ENCODE peak calls at places on chromosomes 6 and 20, in four cellular contexts. P, Y, Q and O are unnamed samples.

GRCh38 chr6:74879234-74879633 is 326.6 kb downstream of the COL12A1 start:
- DNase-seq in P (no peak), Y (no peak), Q (no peak), O (peak; percentile 95)

GRCh38 chr6:20583447-20583806 is 49.2 kb downstream of the CDKAL1 start:
- DNase-seq in P (no peak), Q (no peak), Y (no peak), O (no peak)

GRCh38 chr6:3321875-3322274 is 63.1 kb downstream of the PSMG4 start:
- DNase-seq in Y (no peak), P (no peak), Q (no peak), O (no peak)

GRCh38 chr6:12275084-12275483 is 15.1 kb upstream of the EDN1 start:
- DNase-seq in Q (peak; percentile 34), P (no peak), Y (no peak), O (no peak)

GRCh38 chr20:33992145-33992922 is 1.4 kb upstream of the RALY start:
- DNase-seq in Y (no peak), P (no peak), Q (no peak), O (peak; percentile 54)

GRCh38 chr20:40797425-40797824 is 108.4 kb upstream of the MAFB start:
- DNase-seq in Q (peak; percentile 49), P (no peak), Y (peak; percentile 32), O (peak; percentile 17)

GRCh38 chr20:51696304-51697118 is 71.7 kb downstream of the ATP9A start:
- DNase-seq in Y (no peak), P (no peak), Q (no peak), O (no peak)

GRCh38 chr6:47434372-47435253 is 43.0 kb upstream of the CD2AP start:
- DNase-seq in Q (no peak), P (no peak), Y (no peak), O (no peak)

GRCh38 chr6:133034509-133035206 is 206.5 kb upstream of the EYA4 start:
- DNase-seq in Q (no peak), P (no peak), Y (no peak), O (no peak)

GRCh38 chr20:45080867-45081616 is 19.9 kb downstream of the KCNS1 start:
- DNase-seq in Y (no peak), Q (no peak), P (no peak), O (peak; percentile 52)

GRCh38 chr6:35728663-35729348 is 8.0 kb upstream of the ARMC12 start:
- DNase-seq in Y (no peak), P (no peak), Q (peak; percentile 12), O (no peak)

GRCh38 chr6:37168809-37169457 is 1.0 kb upstream of the PIM1 start:
- DNase-seq in Y (no peak), Q (peak; percentile 89), P (no peak), O (no peak)

GRCh38 chr6:27809939-27810767 is 102.0 kb downstream of the OR2B2 start:
- DNase-seq in Q (peak; percentile 98), P (peak; percentile 80), Y (peak; percentile 87), O (peak; percentile 98)
- H3K18ac ChIP-seq in Q (peak overlapping the region; percentile 89), P (peak overlapping the region; percentile 96), Y (peak overlapping the region; percentile 96), O (peak overlapping the region; percentile 50)

GRCh38 chr6:13397359-13398080 is 69.2 kb upstream of the TBC1D7 start:
- DNase-seq in P (no peak), Q (no peak), Y (no peak), O (no peak)

GRCh38 chr6:13396241-13396792 is 68.0 kb upstream of the TBC1D7 start:
- DNase-seq in Q (no peak), P (no peak), Y (no peak), O (no peak)

GRCh38 chr6:13398081-13398406 is 69.7 kb upstream of the TBC1D7 start:
- DNase-seq in Q (no peak), Y (no peak), P (no peak), O (no peak)

GRCh38 chr6:13398421-13398994 is 70.2 kb upstream of the TBC1D7 start:
- DNase-seq in Q (peak; percentile 67), P (peak; percentile 23), Y (peak; percentile 72), O (no peak)

GRCh38 chr6:13395272-13396237 is 67.2 kb upstream of the TBC1D7 start:
- DNase-seq in Q (peak; percentile 54), Y (no peak), P (no peak), O (peak; percentile 83)
- H3K18ac ChIP-seq in Q (peak overlapping the region; percentile 43), Y (no peak overlapping the region), P (no peak overlapping the region), O (peak overlapping the region; percentile 99)

DNA sequence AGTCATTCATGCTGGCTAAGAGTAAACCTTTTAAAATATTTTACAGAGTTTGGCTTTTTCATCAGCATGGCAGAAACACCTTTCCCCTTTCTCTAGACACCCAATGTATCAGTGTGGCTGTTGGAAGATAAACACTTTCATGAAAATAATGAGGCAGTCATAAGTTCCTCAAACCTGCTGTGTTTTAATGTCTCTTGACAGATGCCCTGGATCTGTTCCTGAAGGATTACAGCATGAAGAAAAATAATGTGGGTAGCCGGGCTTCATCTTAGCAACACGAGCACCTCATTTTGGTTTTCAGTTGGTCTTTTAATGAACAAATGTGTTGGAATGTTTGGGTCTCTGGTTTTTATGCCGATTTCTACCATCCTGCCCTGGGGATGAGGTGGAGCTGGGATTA is 45.5 kb upstream of the UNC93A start:
- DNase-seq in P (no peak), Q (no peak), Y (no peak), O (no peak)
- H3K18ac ChIP-seq in P (no peak overlapping the region), Q (no peak overlapping the region), Y (no peak overlapping the region), O (no peak overlapping the region)

GRCh38 chr6:830667-831327 is 137.9 kb upstream of the EXOC2 start:
- DNase-seq in Q (no peak), Y (no peak), P (no peak), O (no peak)
- H3K18ac ChIP-seq in Q (no peak overlapping the region), Y (no peak overlapping the region), P (no peak overlapping the region), O (no peak overlapping the region)

GRCh38 chr20:23235173-23236027 is 115.2 kb upstream of the NXT1 start:
- DNase-seq in Q (peak; percentile 86), P (peak; percentile 60), Y (peak; percentile 83), O (peak; percentile 54)
- H3K18ac ChIP-seq in Q (no peak overlapping the region), P (no peak overlapping the region), Y (no peak overlapping the region), O (no peak overlapping the region)

DNA sequence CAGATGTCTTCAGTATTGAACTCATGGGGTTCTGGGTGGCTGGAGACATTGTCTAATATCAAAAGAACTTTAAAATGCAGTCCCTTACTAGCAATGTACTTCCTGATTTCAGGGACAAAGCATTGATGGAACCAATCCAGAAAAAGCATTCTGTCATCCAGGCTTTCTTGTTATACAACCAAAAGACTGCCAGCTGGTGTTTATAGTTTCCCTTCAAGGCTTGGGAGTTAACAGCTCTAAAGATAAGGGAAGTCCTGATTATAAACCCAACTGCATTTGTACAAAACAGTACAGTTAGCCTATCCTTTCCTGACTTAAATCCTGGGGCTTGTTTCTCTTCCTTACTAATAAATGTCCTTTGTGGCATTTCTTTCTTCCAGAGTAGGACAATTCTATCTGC is 160.0 kb downstream of the COL21A1 start:
- DNase-seq in Q (no peak), Y (no peak), P (no peak), O (peak; percentile 28)
- H3K18ac ChIP-seq in Q (no peak overlapping the region), Y (no peak overlapping the region), P (no peak overlapping the region), O (no peak overlapping the region)

DNA sequence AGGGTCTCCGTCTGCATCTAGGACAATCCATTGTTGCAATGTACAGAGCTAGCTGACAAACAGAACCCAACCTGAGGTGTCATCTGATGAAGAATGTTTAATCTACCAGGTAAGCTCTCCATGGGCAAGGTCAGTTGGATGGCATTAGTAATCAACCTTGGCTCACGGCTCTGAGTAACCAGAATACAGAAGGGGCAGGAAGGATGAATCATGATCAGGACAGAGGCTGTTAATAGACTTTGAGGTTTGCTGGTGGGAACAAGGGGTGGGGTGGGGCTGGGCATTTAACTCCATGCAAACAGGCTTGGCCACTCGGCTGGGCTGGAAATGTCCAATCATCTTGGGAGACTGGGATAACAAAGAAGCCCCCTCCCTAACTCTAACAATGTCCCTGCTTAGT is 77.1 kb upstream of the MRPS10 start:
- DNase-seq in P (no peak), Q (no peak), Y (no peak), O (peak; percentile 76)
- H3K18ac ChIP-seq in P (no peak overlapping the region), Q (no peak overlapping the region), Y (no peak overlapping the region), O (no peak overlapping the region)

GRCh38 chr6:113854531-113855499 is 2.3 kb upstream of the MARCKS start:
- DNase-seq in P (peak; percentile 87), Q (peak; percentile 89), Y (peak; percentile 93), O (peak; percentile 79)
- H3K18ac ChIP-seq in P (peak overlapping the region; percentile 94), Q (peak overlapping the region; percentile 8), Y (peak overlapping the region; percentile 78), O (peak overlapping the region; percentile 96)